ENCODE peak calls at places on chromosomes 16 and 17, in four cellular contexts. One of them, this sample, is unnamed.

GRCh38 chr16:7268182-7268581 is 64.5 kb upstream of the RBFOX1 start:
- DNase-seq in GM12878: no peak
- DNase-seq in IMR-90: no peak
- DNase-seq in colonic mucosa: peak
- DNase-seq in this sample: no peak

GRCh38 chr16:1612320-1613111 is at the start of gene CRAMP1:
- DNase-seq in GM12878: no peak
- DNase-seq in IMR-90: no peak
- DNase-seq in colonic mucosa: peak
- DNase-seq in this sample: no peak

GRCh38 chr16:76946879-76947278 is 244.1 kb upstream of the MON1B start:
- DNase-seq in GM12878: no peak
- DNase-seq in IMR-90: peak
- DNase-seq in colonic mucosa: no peak
- DNase-seq in this sample: no peak

GRCh38 chr17:37483311-37484039 is 6.2 kb upstream of the DUSP14 start:
- DNase-seq in GM12878: no peak
- DNase-seq in IMR-90: peak
- DNase-seq in colonic mucosa: no peak
- DNase-seq in this sample: no peak

GRCh38 chr17:82357394-82357793 is 1.7 kb upstream of the TEX19 start:
- DNase-seq in GM12878: no peak
- DNase-seq in IMR-90: no peak
- DNase-seq in colonic mucosa: no peak
- DNase-seq in this sample: no peak

GRCh38 chr16:8655184-8655717 is 19.2 kb upstream of the ABAT start:
- DNase-seq in GM12878: peak
- DNase-seq in IMR-90: peak
- DNase-seq in colonic mucosa: peak
- DNase-seq in this sample: no peak

GRCh38 chr17:56798916-56799315 is 34.8 kb downstream of the C17orf67 start:
- DNase-seq in GM12878: no peak
- DNase-seq in IMR-90: no peak
- DNase-seq in colonic mucosa: no peak
- DNase-seq in this sample: no peak

GRCh38 chr17:65472602-65473001 is 88.8 kb downstream of the AXIN2 start:
- DNase-seq in GM12878: no peak
- DNase-seq in IMR-90: no peak
- DNase-seq in colonic mucosa: no peak
- DNase-seq in this sample: peak

GRCh38 chr16:79211581-79211980 is 389.0 kb downstream of the MAF start:
- DNase-seq in GM12878: no peak
- DNase-seq in IMR-90: no peak
- DNase-seq in colonic mucosa: no peak
- DNase-seq in this sample: peak

GRCh38 chr17:33322063-33322462 is 29.0 kb upstream of the ASIC2 start:
- DNase-seq in GM12878: no peak
- DNase-seq in IMR-90: no peak
- DNase-seq in colonic mucosa: no peak
- DNase-seq in this sample: no peak

GRCh38 chr16:66923247-66923851 is 2.0 kb downstream of the RRAD start:
- DNase-seq in GM12878: no peak
- DNase-seq in IMR-90: peak
- DNase-seq in colonic mucosa: no peak
- DNase-seq in this sample: no peak

GRCh38 chr16:68365167-68365817 is 54.5 kb downstream of the PRMT7 start:
- DNase-seq in GM12878: no peak
- DNase-seq in IMR-90: no peak
- DNase-seq in colonic mucosa: no peak
- DNase-seq in this sample: no peak

GRCh38 chr17:11122908-11123307 is 118.1 kb upstream of the SHISA6 start:
- DNase-seq in GM12878: no peak
- DNase-seq in IMR-90: no peak
- DNase-seq in colonic mucosa: no peak
- DNase-seq in this sample: no peak

GRCh38 chr17:56809106-56809819 is 24.5 kb downstream of the C17orf67 start:
- DNase-seq in GM12878: no peak
- DNase-seq in IMR-90: no peak
- DNase-seq in colonic mucosa: no peak
- DNase-seq in this sample: no peak

GRCh38 chr17:40727447-40728231 is 24.1 kb upstream of the KRT24 start:
- DNase-seq in GM12878: peak
- DNase-seq in IMR-90: peak
- DNase-seq in colonic mucosa: no peak
- DNase-seq in this sample: no peak

GRCh38 chr17:50095626-50096037 is 481 bp downstream of the PDK2 start:
- DNase-seq in GM12878: no peak
- DNase-seq in IMR-90: no peak
- DNase-seq in colonic mucosa: no peak
- DNase-seq in this sample: no peak

GRCh38 chr16:1745181-1745899 is 26.0 kb downstream of the NME3 start:
- DNase-seq in GM12878: no peak
- DNase-seq in IMR-90: peak
- DNase-seq in colonic mucosa: no peak
- DNase-seq in this sample: no peak

GRCh38 chr17:65902831-65903549 is 288.9 kb downstream of the CEP112 start:
- DNase-seq in GM12878: no peak
- DNase-seq in IMR-90: no peak
- DNase-seq in colonic mucosa: no peak
- DNase-seq in this sample: no peak

GRCh38 chr16:89502319-89502843 is 5.8 kb upstream of the SPG7 start:
- DNase-seq in GM12878: no peak
- DNase-seq in IMR-90: no peak
- DNase-seq in colonic mucosa: peak
- DNase-seq in this sample: peak
- H3K9ac ChIP-seq in GM12878: no peak
- H3K9ac ChIP-seq in IMR-90: no peak
- H3K9ac ChIP-seq in colonic mucosa: no peak
- H3K9ac ChIP-seq in this sample: no peak

DNA sequence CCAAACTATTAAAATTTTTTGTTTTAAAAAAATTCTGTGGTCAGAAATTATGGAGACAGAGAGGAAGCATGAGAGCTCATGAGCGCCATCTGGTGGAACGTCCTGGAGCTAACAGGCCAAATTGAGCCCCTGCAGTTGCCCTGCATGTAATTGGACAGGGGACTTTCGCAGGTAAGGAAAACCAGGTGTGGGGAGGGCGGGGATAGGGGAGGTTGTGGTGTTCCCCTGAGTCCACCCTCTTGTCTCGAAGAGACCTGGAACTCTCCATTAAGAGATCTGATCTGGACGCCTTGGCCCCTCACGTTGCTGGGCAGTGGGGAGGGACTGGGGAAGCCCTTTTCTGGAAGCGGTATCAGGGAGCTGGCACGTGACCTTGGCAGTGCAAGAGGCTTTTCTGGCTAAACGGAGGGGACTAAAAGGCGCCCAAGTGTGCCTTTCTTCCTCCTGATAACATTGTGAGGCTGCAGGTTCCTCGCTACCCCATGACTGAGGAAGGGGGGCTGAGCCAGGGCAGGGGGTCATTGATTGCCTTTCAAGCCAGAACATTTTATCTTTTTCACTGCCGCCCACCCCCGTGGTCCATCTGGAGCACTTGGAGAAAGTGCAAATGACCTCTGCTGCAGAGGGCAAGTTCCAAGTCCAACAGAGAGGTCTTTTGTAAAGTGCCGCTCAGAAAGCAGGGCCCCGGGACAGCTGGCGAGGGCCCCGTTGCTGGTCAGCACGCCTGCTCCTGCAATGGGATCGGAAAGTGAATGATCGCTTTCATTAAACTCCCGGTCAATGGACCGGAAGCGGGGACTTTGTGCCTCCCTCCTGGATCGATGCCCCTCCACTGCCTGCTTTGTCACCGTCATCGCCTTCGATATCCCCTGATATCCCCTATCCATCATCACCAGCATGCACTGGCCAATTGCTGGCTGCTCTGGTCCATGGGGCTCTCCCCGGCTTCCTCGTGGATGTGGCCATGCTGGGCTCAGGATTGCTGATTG is 18.4 kb downstream of the PDILT start:
- DNase-seq in GM12878: no peak
- DNase-seq in IMR-90: peak
- DNase-seq in colonic mucosa: peak
- DNase-seq in this sample: no peak
- TF ChIP-seq CTCF in GM12878: peak
- TF ChIP-seq CTCF in IMR-90: peak
- TF ChIP-seq CTCF in colonic mucosa: peak
- TF ChIP-seq CTCF in this sample: peak

GRCh38 chr17:60993497-60993896 is 315.8 kb downstream of the BCAS3 start:
- DNase-seq in GM12878: no peak
- DNase-seq in IMR-90: no peak
- DNase-seq in colonic mucosa: no peak
- DNase-seq in this sample: no peak
- H3K27ac ChIP-seq in GM12878: no peak
- H3K27ac ChIP-seq in IMR-90: no peak
- H3K27ac ChIP-seq in colonic mucosa: no peak
- H3K27ac ChIP-seq in this sample: no peak

DNA sequence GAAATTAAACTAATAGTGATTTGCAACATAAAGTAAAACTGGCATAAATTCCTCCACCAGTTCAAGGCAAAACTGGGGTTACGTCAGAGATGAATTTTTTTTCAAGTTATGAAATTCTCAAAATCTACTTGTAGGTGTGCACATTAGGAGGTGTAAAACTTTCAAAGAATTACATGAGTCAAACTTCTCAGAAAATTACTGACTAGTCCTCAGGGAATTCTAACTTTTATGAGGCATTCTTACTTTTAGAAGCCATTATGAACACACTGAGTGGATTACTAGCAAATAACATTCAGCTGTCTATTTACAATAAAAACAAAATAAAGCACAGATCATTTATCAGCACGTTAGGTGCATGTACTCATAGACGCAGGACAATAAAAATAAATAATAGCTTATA is 348.7 kb downstream of the CDH11 start:
- DNase-seq in GM12878: no peak
- DNase-seq in IMR-90: no peak
- DNase-seq in colonic mucosa: no peak
- DNase-seq in this sample: no peak
- H3K9ac ChIP-seq in GM12878: no peak
- H3K9ac ChIP-seq in IMR-90: no peak
- H3K9ac ChIP-seq in colonic mucosa: no peak
- H3K9ac ChIP-seq in this sample: no peak

GRCh38 chr17:15091825-15092224 is 173.3 kb downstream of the PMP22 start:
- DNase-seq in GM12878: no peak
- DNase-seq in IMR-90: no peak
- DNase-seq in colonic mucosa: no peak
- DNase-seq in this sample: no peak
- TF ChIP-seq CTCF in GM12878: no peak
- TF ChIP-seq CTCF in IMR-90: peak
- TF ChIP-seq CTCF in colonic mucosa: no peak
- TF ChIP-seq CTCF in this sample: no peak

DNA sequence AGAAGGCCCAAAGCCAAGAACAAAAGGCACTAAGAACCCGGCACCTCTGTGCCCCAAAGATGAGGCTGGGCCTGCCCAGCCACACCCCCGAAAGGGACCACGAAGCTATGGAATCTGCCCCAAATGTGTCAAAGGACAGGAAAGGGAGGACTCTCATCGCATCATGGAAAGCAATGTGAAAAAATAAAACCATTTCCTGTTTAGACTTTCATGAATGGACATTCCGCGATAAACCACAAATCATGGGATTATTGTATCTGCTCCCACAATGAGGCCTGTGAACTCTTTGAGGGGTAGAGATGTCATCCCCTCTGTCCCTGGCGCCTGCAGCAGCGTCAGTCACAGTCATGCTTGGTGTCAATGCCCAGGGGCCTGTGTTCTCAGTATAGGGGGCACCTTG is 135.0 kb downstream of the COPRS start:
- DNase-seq in GM12878: no peak
- DNase-seq in IMR-90: peak
- DNase-seq in colonic mucosa: no peak
- DNase-seq in this sample: no peak
- H3K27ac ChIP-seq in GM12878: no peak
- H3K27ac ChIP-seq in IMR-90: no peak
- H3K27ac ChIP-seq in colonic mucosa: no peak
- H3K27ac ChIP-seq in this sample: peak

DNA sequence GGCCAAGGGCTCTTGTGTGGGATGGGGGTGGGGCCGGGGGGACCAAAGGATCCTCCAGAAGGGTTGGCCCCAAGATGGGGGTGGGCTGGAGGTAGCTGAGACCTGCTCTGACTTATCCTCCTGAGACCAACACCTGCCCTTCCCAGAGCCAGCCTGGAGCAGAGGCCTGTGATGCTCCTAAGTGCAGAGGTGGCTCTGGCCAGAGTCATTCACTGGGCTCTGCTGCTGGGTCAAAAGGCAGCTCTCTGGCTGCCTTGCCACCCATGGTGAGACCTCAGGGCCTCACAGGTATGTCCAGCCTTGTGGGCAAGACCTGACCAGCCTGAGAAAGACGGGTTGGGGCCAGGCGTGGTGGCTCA is 402 bp downstream of the SERPINF2 start:
- DNase-seq in GM12878: no peak
- DNase-seq in IMR-90: no peak
- DNase-seq in colonic mucosa: no peak
- DNase-seq in this sample: no peak
- H3K9ac ChIP-seq in GM12878: no peak
- H3K9ac ChIP-seq in IMR-90: no peak
- H3K9ac ChIP-seq in colonic mucosa: no peak
- H3K9ac ChIP-seq in this sample: no peak